ENCODE peak calls at places on chromosomes 1 and 21, in eight cellular contexts. W is heart right ventricle, Q is right cardiac atrium, T is EL, F is tibial artery, A is NCI-H2029, Y is foreskin keratinocyte, B is psoas muscle. V is an unnamed sample.
A peak's percentile ranks its signal among the peaks of the same experiment; 100 is the strongest.

GRCh38 chr21:44887807-44888580 is 14.5 kb upstream of the PTTG1IP start:
- DNase-seq in Q (peak; percentile 62), A (no peak), T (no peak), W (peak; percentile 17), F (no peak), Y (no peak), B (no peak), V (no peak)

GRCh38 chr1:167627865-167628641 is 2.0 kb upstream of the RCSD1 start:
- DNase-seq in B (no peak), F (no peak), W (no peak), Y (no peak), T (no peak), Q (no peak), A (no peak), V (no peak)

GRCh38 chr1:36846366-36846765 is 187.9 kb downstream of the GRIK3 start:
- DNase-seq in T (no peak), F (no peak), Q (no peak), B (no peak), Y (no peak), W (no peak), A (no peak), V (no peak)

GRCh38 chr1:31189696-31190674 is 49.7 kb downstream of the NKAIN1 start:
- DNase-seq in Q (no peak), W (no peak), B (no peak), T (no peak), A (no peak), F (no peak), Y (no peak), V (no peak)

GRCh38 chr21:42526379-42526727 is 12.7 kb downstream of the SLC37A1 start:
- DNase-seq in F (peak; percentile 65), A (peak; percentile 47), W (peak; percentile 64), T (no peak), Q (peak; percentile 68), Y (no peak), B (no peak), V (no peak)

GRCh38 chr1:200234938-200235337 is 174.9 kb downstream of the ZNF281 start:
- DNase-seq in Q (no peak), A (no peak), W (no peak), T (no peak), B (no peak), F (no peak), Y (no peak), V (no peak)

GRCh38 chr1:19287436-19288185 is 959 bp downstream of the AKR7A3 start:
- DNase-seq in T (no peak), B (no peak), Q (no peak), W (no peak), Y (no peak), A (peak; percentile 40), F (no peak), V (no peak)

GRCh38 chr1:202306535-202307345 is 35.0 kb downstream of the UBE2T start:
- DNase-seq in W (no peak), A (no peak), B (no peak), F (no peak), Q (no peak), Y (no peak), T (no peak), V (no peak)

GRCh38 chr1:94418664-94419655 is 771 bp downstream of the ABCD3 start:
- DNase-seq in Q (peak; percentile 86), Y (peak; percentile 37), T (peak; percentile 68), B (peak; percentile 25), A (peak; percentile 65), F (peak; percentile 71), W (peak; percentile 61), V (peak; percentile 54)

GRCh38 chr1:165763442-165763841 is 5.2 kb downstream of the TMCO1 start:
- DNase-seq in B (no peak), F (no peak), Y (no peak), T (no peak), Q (no peak), A (no peak), W (no peak), V (no peak)

GRCh38 chr1:118185083-118185899 is at the start of gene SPAG17:
- DNase-seq in Q (peak; percentile 89), W (peak; percentile 62), A (peak; percentile 69), F (peak; percentile 71), T (peak; percentile 63), Y (peak; percentile 76), B (peak; percentile 58), V (peak; percentile 5)

GRCh38 chr1:77832889-77833288 is 53.4 kb downstream of the MIGA1 start:
- DNase-seq in T (peak; percentile 96), Y (peak; percentile 52), F (no peak), W (no peak), Q (no peak), B (no peak), A (peak; percentile 66), V (peak; percentile 68)

GRCh38 chr1:213687802-213688201 is 300.0 kb upstream of the PROX1 start:
- DNase-seq in F (no peak), T (no peak), B (no peak), Y (no peak), W (no peak), Q (no peak), A (no peak), V (no peak)

GRCh38 chr21:29947119-29947518 is 7.3 kb upstream of the GRIK1 start:
- DNase-seq in Y (no peak), T (no peak), A (no peak), Q (no peak), W (no peak), B (no peak), F (no peak), V (no peak)

GRCh38 chr21:31041295-31042079 is 3.2 kb upstream of the KRTAP19-8 start:
- DNase-seq in Y (no peak), W (no peak), Q (no peak), A (no peak), T (no peak), F (no peak), B (no peak), V (no peak)

GRCh38 chr1:9453375-9454093 is 85.7 kb upstream of the SLC25A33 start:
- DNase-seq in B (no peak), F (no peak), T (no peak), Y (no peak), A (no peak), Q (no peak), W (no peak), V (no peak)

GRCh38 chr1:88678405-88678804 is 5.7 kb upstream of the PKN2 start:
- DNase-seq in Q (no peak), T (peak; percentile 2), W (no peak), Y (no peak), F (no peak), B (no peak), A (no peak), V (no peak)

GRCh38 chr1:19812875-19813650 is 2.0 kb downstream of the RNF186 start:
- DNase-seq in Q (no peak), F (no peak), Y (no peak), A (no peak), B (no peak), T (no peak), W (no peak), V (no peak)

GRCh38 chr1:2180297-2181245 is 14.0 kb downstream of the FAAP20 start:
- DNase-seq in A (no peak), Q (peak; percentile 60), Y (no peak), B (no peak), W (no peak), F (no peak), T (peak; percentile 56), V (peak; percentile 29)

GRCh38 chr1:113657126-113657525 is 102.2 kb downstream of the PHTF1 start:
- DNase-seq in B (no peak), Y (no peak), W (no peak), T (no peak), A (no peak), Q (no peak), F (no peak), V (no peak)

GRCh38 chr1:6184083-6184783 is 4.1 kb upstream of the CHD5 start:
- DNase-seq in A (no peak), Y (no peak), F (no peak), B (no peak), Q (no peak), W (no peak), T (no peak), V (no peak)

GRCh38 chr1:101128211-101128727 is 102.7 kb upstream of the DPH5 start:
- DNase-seq in B (no peak), Q (no peak), T (no peak), W (no peak), F (no peak), Y (no peak), A (no peak), V (no peak)

GRCh38 chr1:26055041-26055440 is 9.1 kb upstream of the SLC30A2 start:
- DNase-seq in T (no peak), Y (no peak), A (no peak), W (no peak), B (no peak), F (no peak), Q (no peak), V (no peak)

GRCh38 chr1:212228591-212229119 is 56.6 kb upstream of the PPP2R5A start:
- DNase-seq in Y (no peak), F (no peak), B (no peak), T (peak; percentile 29), A (no peak), W (no peak), Q (no peak), V (no peak)

GRCh38 chr1:5286244-5286643 is 631.8 kb downstream of the AJAP1 start:
- DNase-seq in Y (no peak), A (no peak), T (no peak), F (no peak), B (no peak), W (no peak), Q (no peak), V (no peak)

GRCh38 chr1:19923137-19923952 is at the start of gene PLA2G2E:
- DNase-seq in Y (no peak), A (no peak), T (no peak), W (no peak), B (no peak), Q (no peak), F (no peak), V (no peak)

GRCh38 chr1:187226396-187226795 is 397.6 kb downstream of the PLA2G4A start:
- DNase-seq in T (peak; percentile 6), B (no peak), W (no peak), F (no peak), Q (no peak), Y (peak; percentile 65), A (no peak), V (peak; percentile 8)

GRCh38 chr1:6727535-6727934 is 25.9 kb upstream of the DNAJC11 start:
- DNase-seq in Y (no peak), T (peak; percentile 63), A (peak; percentile 26), B (peak; percentile 46), W (peak; percentile 41), F (peak; percentile 74), Q (peak; percentile 72), V (peak; percentile 34)

GRCh38 chr1:93662481-93663190 is 19.0 kb downstream of the BCAR3 start:
- DNase-seq in A (no peak), W (no peak), B (no peak), T (peak; percentile 71), Y (no peak), Q (no peak), F (no peak), V (no peak)